ENCODE peak calls at places on chromosome 19, in six cellular contexts. One of them, this sample, is unnamed.

GRCh38 chr19:14370169-14370998 is 10.9 kb upstream of the ADGRE5 start:
- DNase-seq in fibroblast of the aortic adventitia: no peak
- DNase-seq in fibroblast of the conjunctiva: no peak
- DNase-seq in NCI-H226: no peak
- DNase-seq in T-helper 1 cell: peak; percentile 57
- DNase-seq in A549: no peak
- DNase-seq in this sample: no peak

GRCh38 chr19:54453921-54454780 is 5.2 kb downstream of the LENG8 start:
- DNase-seq in fibroblast of the conjunctiva: no peak
- DNase-seq in NCI-H226: no peak
- DNase-seq in T-helper 1 cell: no peak
- DNase-seq in A549: no peak
- DNase-seq in fibroblast of the aortic adventitia: no peak
- DNase-seq in this sample: no peak

GRCh38 chr19:50677636-50678035 is 28.4 kb downstream of the C19orf81 start:
- DNase-seq in fibroblast of the aortic adventitia: no peak
- DNase-seq in NCI-H226: no peak
- DNase-seq in T-helper 1 cell: no peak
- DNase-seq in A549: no peak
- DNase-seq in fibroblast of the conjunctiva: no peak
- DNase-seq in this sample: no peak

GRCh38 chr19:15337202-15337601 is 4.9 kb upstream of the BRD4 start:
- DNase-seq in fibroblast of the aortic adventitia: peak; percentile 70
- DNase-seq in A549: no peak
- DNase-seq in fibroblast of the conjunctiva: no peak
- DNase-seq in NCI-H226: no peak
- DNase-seq in T-helper 1 cell: no peak
- DNase-seq in this sample: no peak

GRCh38 chr19:46378268-46378667 is 31.4 kb downstream of the PPP5C start:
- DNase-seq in A549: no peak
- DNase-seq in NCI-H226: no peak
- DNase-seq in T-helper 1 cell: no peak
- DNase-seq in fibroblast of the aortic adventitia: peak; percentile 86
- DNase-seq in fibroblast of the conjunctiva: peak; percentile 81
- DNase-seq in this sample: no peak

GRCh38 chr19:30498707-30499106 is 126.5 kb downstream of the ZNF536 start:
- DNase-seq in fibroblast of the conjunctiva: no peak
- DNase-seq in A549: no peak
- DNase-seq in NCI-H226: no peak
- DNase-seq in fibroblast of the aortic adventitia: no peak
- DNase-seq in T-helper 1 cell: no peak
- DNase-seq in this sample: no peak

GRCh38 chr19:38650911-38651584 is 3.6 kb downstream of the ACTN4 start:
- DNase-seq in fibroblast of the aortic adventitia: peak; percentile 99
- DNase-seq in T-helper 1 cell: no peak
- DNase-seq in NCI-H226: peak; percentile 38
- DNase-seq in A549: no peak
- DNase-seq in fibroblast of the conjunctiva: peak; percentile 83
- DNase-seq in this sample: no peak

GRCh38 chr19:5903054-5903501 is 512 bp downstream of the NDUFA11 start:
- DNase-seq in A549: no peak
- DNase-seq in T-helper 1 cell: no peak
- DNase-seq in fibroblast of the conjunctiva: no peak
- DNase-seq in NCI-H226: peak; percentile 12
- DNase-seq in fibroblast of the aortic adventitia: peak; percentile 58
- DNase-seq in this sample: no peak

GRCh38 chr19:12913871-12914690 is 5.0 kb downstream of the SYCE2 start:
- DNase-seq in NCI-H226: no peak
- DNase-seq in fibroblast of the conjunctiva: no peak
- DNase-seq in fibroblast of the aortic adventitia: no peak
- DNase-seq in T-helper 1 cell: no peak
- DNase-seq in A549: no peak
- DNase-seq in this sample: no peak

GRCh38 chr19:17671906-17672305 is 16.2 kb downstream of the UNC13A start:
- DNase-seq in T-helper 1 cell: no peak
- DNase-seq in fibroblast of the conjunctiva: no peak
- DNase-seq in NCI-H226: peak; percentile 43
- DNase-seq in fibroblast of the aortic adventitia: peak; percentile 42
- DNase-seq in A549: no peak
- DNase-seq in this sample: no peak

GRCh38 chr19:41705393-41706174 is 2.8 kb upstream of the CEACAM5 start:
- DNase-seq in A549: peak; percentile 58
- DNase-seq in NCI-H226: no peak
- DNase-seq in fibroblast of the aortic adventitia: no peak
- DNase-seq in T-helper 1 cell: no peak
- DNase-seq in fibroblast of the conjunctiva: no peak
- DNase-seq in this sample: no peak

GRCh38 chr19:47824396-47824795 is 2.7 kb downstream of the CRX start:
- DNase-seq in fibroblast of the conjunctiva: no peak
- DNase-seq in A549: no peak
- DNase-seq in T-helper 1 cell: no peak
- DNase-seq in fibroblast of the aortic adventitia: no peak
- DNase-seq in NCI-H226: no peak
- DNase-seq in this sample: no peak